ENCODE peak calls at places on chromosomes 12 and 14, in six cellular contexts. T is breast epithelium, N is HCT116, S is GM12891, K is spleen, J is IMR-90. X is an unnamed sample.

GRCh38 chr12:31033681-31034080 is 40.0 kb upstream of the DDX11 start:
- DNase-seq in J (no peak), T (no peak), N (no peak), K (no peak), S (no peak), X (no peak)

GRCh38 chr12:65941388-65941787 is 117.1 kb downstream of the HMGA2 start:
- DNase-seq in J (peak), K (no peak), N (no peak), T (no peak), S (no peak), X (no peak)

GRCh38 chr12:68831751-68832503 is 23.9 kb downstream of the MDM2 start:
- DNase-seq in S (no peak), K (no peak), T (no peak), J (no peak), N (no peak), X (no peak)

GRCh38 chr14:94638330-94638729 is 26.1 kb downstream of the SERPINA3 start:
- DNase-seq in N (no peak), J (peak), T (no peak), K (no peak), S (no peak), X (no peak)

GRCh38 chr14:85313801-85314207 is 216.1 kb upstream of the FLRT2 start:
- DNase-seq in T (no peak), J (peak), N (no peak), K (no peak), S (no peak), X (no peak)

GRCh38 chr12:120439646-120440247 is 1.8 kb downstream of the COX6A1 start:
- DNase-seq in J (peak), S (peak), T (no peak), K (peak), N (peak), X (peak)

GRCh38 chr12:114684098-114684869 is at the start of gene TBX3:
- DNase-seq in N (peak), K (peak), J (peak), S (no peak), T (peak), X (peak)

GRCh38 chr12:60684988-60685655 is 1089.3 kb downstream of the SLC16A7 start:
- DNase-seq in S (no peak), J (no peak), T (no peak), N (no peak), K (no peak), X (no peak)

GRCh38 chr12:19191563-19191962 is 62.0 kb downstream of the PLEKHA5 start:
- DNase-seq in T (no peak), K (no peak), J (no peak), N (no peak), S (no peak), X (no peak)

GRCh38 chr14:92663049-92663448 is 85.4 kb downstream of the LGMN start:
- DNase-seq in N (no peak), T (no peak), J (peak), K (no peak), S (no peak), X (no peak)

GRCh38 chr14:95609398-95609990 is 74.6 kb downstream of the GLRX5 start:
- DNase-seq in N (peak), T (no peak), S (peak), K (no peak), J (peak), X (no peak)

GRCh38 chr14:76089575-76089974 is 62.1 kb upstream of the GPATCH2L start:
- DNase-seq in J (no peak), N (no peak), K (no peak), S (no peak), T (no peak), X (no peak)

GRCh38 chr12:92718483-92718985 is 15.7 kb downstream of the PLEKHG7 start:
- DNase-seq in T (no peak), N (no peak), S (no peak), J (no peak), K (no peak), X (no peak)

GRCh38 chr12:16583991-16584745 is 21.8 kb downstream of the LMO3 start:
- DNase-seq in J (peak), K (no peak), N (no peak), S (no peak), T (no peak), X (no peak)

GRCh38 chr14:79820866-79821535 is 390.3 kb downstream of the DIO2 start:
- DNase-seq in T (no peak), J (no peak), K (no peak), N (no peak), S (no peak), X (no peak)

GRCh38 chr12:1064317-1064716 is 73.3 kb downstream of the ERC1 start:
- DNase-seq in N (no peak), T (no peak), J (no peak), S (no peak), K (no peak), X (no peak)

GRCh38 chr14:61326847-61327246 is 5.5 kb downstream of the PRKCH start:
- DNase-seq in J (no peak), N (no peak), S (no peak), K (peak), T (peak), X (peak)

GRCh38 chr14:101120636-101121398 is 217.3 kb upstream of the RTL1 start:
- DNase-seq in T (no peak), S (no peak), J (no peak), N (no peak), K (peak), X (peak)

GRCh38 chr14:104859900-104860299 is 5.2 kb upstream of the CEP170B start:
- DNase-seq in S (no peak), N (no peak), J (no peak), T (no peak), K (peak), X (no peak)

GRCh38 chr14:81655423-81656314 is 122.0 kb upstream of the SEL1L start:
- DNase-seq in J (no peak), K (no peak), S (no peak), N (no peak), T (no peak), X (no peak)

GRCh38 chr12:119115296-119115905 is 63.3 kb upstream of the HSPB8 start:
- DNase-seq in K (no peak), J (peak), N (peak), T (no peak), S (peak), X (peak)

GRCh38 chr14:92039073-92039719 is 663 bp downstream of the TRIP11 start:
- DNase-seq in K (no peak), T (no peak), S (no peak), J (peak), N (peak), X (no peak)

GRCh38 chr12:46260153-46260912 is 8.5 kb downstream of the SLC38A1 start:
- DNase-seq in J (peak), N (no peak), S (no peak), K (no peak), T (no peak), X (no peak)

GRCh38 chr12:102912258-102912657 is 4.8 kb downstream of the PAH start:
- DNase-seq in T (no peak), K (no peak), J (no peak), S (no peak), N (no peak), X (no peak)

GRCh38 chr12:90342081-90342480 is 612.9 kb downstream of the CCER1 start:
- DNase-seq in J (no peak), K (no peak), T (no peak), N (no peak), S (no peak), X (no peak)
- TF ChIP-seq POLR2A in J (no peak), K (no peak), T (no peak), N (no peak), S (no peak), X (no peak)

DNA sequence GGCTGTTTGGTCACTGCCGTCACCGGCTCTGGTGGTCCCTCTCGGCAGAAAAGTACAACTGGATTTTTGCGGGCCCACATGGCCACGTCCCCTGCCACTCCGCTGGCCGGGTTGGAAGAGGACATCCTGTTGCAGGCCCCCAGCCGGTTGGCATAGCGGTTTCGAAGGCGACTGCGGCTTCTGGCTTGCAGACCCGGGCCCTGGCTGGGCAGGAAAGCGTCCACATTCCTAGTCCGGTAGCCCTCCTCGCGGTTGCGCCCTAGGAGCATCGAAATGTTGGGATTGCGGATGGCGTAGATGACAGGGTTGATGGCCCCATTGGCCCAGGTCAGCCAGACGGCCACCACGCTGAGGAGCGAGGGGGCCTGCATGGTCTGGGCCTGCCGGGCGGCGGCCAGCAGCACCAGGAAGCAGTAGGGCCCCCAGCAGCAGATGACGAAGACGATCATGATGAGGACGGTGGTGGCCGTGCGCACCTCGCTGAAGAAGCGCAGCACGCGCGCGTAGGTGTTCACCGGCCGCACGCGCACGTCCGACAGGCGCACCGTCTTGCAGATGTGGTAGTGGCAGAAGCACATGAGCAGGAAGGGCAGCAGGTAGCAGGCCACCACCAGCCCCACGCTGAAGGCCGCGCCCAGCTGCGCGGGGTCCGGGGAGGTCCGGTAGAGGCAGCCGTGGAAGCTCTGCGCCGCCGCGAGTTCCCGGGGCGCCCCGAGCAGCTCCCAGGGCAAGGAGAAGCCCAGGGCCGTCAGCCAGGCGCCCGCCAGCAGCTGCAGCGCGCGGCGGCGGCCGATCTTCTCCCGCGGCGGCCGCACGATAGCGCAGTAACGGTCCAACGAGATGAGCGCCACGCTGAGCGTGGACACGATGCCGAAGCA is 1.2 kb downstream of the GPR135 start:
- DNase-seq in S (peak), J (no peak), N (no peak), K (peak), T (no peak), X (no peak)
- TF ChIP-seq POLR2A in S (no peak), J (no peak), N (no peak), K (no peak), T (no peak), X (no peak)

GRCh38 chr14:55129086-55129427 is at the start of gene LGALS3:
- DNase-seq in J (peak), T (peak), S (peak), K (peak), N (no peak), X (peak)

GRCh38 chr14:55129428-55130193 is 559 bp downstream of the LGALS3 start:
- DNase-seq in J (peak), S (peak), K (peak), T (peak), N (no peak), X (peak)

GRCh38 chr14:55126932-55127490 is 2.0 kb upstream of the LGALS3 start:
- DNase-seq in J (no peak), S (no peak), T (no peak), K (no peak), N (no peak), X (no peak)

GRCh38 chr14:55127491-55127951 is 1.5 kb upstream of the LGALS3 start:
- DNase-seq in T (no peak), S (no peak), K (no peak), N (no peak), J (peak), X (no peak)

DNA sequence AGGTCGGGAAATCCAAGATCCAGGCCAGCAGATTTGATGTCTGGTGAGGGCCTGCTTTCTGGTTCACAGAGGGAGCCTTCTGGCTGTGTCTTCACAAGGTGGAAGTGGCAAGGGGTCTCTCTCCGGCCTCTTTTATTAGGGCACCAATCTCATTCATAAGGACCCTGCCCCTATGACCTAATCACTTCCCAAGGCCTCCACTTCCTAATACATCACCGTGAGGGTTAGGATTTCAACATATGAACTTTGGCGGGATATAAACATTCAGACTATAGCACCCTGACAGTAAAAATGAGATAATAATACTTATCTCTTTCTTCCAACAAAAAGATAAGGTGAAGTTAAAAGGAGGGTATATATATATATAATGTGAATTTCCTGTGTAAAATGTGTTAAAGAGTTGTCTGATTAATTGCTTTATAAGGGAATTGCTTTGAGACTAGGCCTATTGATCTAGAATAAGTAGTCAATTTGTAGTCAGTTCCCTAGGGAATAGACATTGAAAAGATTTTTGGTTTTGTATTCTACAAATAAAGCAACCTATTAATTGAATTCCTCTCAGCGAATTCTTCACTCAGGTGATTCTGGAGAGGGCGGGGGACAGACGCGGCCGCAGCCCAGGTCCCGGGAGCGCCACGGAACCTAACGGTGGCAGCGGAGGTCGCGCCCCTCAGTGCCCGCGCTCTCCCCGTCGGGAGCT is 516 bp upstream of the LGALS3 start:
- DNase-seq in J (no peak), T (no peak), N (no peak), K (no peak), S (no peak), X (no peak)
- TF ChIP-seq POLR2A in J (no peak), T (peak), N (no peak), K (no peak), S (no peak), X (no peak)

GRCh38 chr14:77470192-77470870 is 12.4 kb downstream of the AHSA1 start:
- DNase-seq in K (no peak), J (no peak), S (no peak), T (no peak), N (no peak), X (no peak)
- TF ChIP-seq POLR2A in K (no peak), J (no peak), S (no peak), T (no peak), N (no peak), X (no peak)

DNA sequence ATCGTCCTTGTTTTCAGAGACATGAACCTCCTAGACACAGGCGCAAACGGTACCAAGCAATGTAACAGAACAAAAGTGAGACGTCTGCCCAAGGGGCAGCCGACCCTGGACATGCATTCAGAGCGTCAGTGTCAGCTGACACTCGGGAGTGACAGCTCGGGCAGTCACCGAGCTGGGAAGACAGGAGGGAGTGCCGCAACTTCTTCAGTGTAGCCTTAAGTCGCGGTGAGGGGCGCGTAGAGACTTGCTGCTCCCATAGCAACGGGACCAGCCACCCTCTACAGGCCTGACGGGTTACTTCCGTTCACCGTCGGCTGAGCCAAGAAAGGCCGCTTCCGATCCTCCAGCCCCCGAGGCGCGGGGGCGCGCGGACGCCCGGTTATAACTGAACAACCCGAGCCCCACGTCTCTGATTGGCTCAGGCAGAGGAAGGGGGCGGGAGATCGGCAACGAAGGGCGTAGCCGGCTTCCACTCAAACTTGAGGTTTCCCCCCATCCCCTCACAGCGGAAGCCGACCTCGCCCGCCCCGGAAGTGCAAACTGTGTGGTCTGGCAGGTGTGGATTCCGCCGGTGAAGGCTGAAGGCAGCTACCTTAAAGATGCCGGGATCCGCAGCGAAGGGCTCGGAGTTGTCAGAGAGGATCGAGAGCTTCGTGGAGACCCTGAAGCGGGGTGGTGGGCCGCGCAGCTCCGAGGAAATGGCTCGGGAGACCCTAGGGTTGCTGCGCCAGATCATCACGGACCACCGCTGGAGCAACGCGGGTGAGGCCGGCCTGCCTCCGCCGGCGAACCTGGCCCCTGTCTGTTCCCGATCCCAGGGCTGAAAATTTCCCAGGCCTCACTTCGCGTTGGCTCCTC is at the start of gene EIF2B2:
- DNase-seq in N (peak), J (peak), S (peak), K (peak), T (peak), X (peak)
- TF ChIP-seq POLR2A in N (peak), J (peak), S (peak), K (no peak), T (no peak), X (no peak)

GRCh38 chr14:31457665-31458659 is 656 bp upstream of the DTD2 start:
- DNase-seq in J (no peak), K (no peak), S (no peak), T (no peak), N (no peak), X (no peak)

GRCh38 chr14:31461545-31461944 is 4.2 kb upstream of the DTD2 start:
- DNase-seq in S (no peak), T (no peak), N (no peak), J (no peak), K (no peak), X (no peak)

DNA sequence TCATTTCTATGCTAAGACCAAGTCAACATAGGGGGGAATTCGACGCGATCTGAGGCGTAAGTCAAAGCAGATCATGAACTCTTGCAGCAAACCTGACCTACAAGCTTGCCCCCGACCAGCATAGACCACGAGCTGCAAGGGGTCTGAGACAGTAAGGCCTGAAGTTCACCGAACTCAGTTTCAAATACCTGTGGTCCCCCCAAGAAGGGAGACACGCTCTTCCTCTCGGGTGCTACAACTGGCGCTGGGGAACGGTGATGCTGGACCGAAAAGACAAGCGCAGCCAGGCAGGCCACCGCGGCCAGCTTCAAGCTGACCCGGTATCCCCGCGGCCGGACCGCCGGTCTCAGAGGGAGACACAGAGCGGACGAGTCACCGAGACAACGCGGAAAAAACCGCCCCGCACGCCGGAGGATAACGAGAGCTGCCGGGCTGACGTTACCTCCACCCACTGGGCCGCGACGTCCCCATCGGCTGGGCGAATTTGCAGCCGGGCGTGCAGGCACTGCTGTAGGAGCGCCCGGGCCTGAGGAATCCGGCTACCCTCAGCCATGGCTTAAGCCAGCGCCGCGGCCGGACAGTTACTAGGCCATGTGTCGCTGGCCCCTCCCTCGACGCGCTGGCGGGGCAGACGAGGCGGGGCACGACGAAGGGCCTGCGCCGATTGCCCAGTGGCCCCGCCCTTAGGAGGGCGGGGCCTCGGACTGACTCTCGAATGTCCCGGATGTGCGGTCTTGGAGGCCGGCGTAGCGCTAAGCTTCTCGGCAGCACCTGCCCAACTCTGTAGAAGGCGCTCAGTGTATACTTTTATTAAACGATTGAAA is at the start of gene DTD2:
- DNase-seq in N (peak), J (peak), K (peak), S (peak), T (peak), X (peak)
- TF ChIP-seq POLR2A in N (peak), J (peak), K (no peak), S (peak), T (peak), X (peak)

DNA sequence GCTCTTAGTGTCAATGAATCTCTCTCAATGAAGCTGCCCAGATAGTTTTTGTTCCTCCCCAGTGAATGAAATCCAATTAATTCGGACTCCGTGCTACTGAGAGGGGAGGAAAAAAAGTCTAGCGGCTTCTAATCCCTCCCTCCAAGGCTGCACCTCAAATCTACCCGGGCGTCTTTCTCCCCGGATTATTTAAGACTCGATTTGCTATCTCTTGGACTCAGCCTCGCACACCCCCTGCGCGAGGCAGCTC is 134 bp downstream of the DUSP6 start:
- DNase-seq in T (no peak), N (no peak), S (no peak), K (no peak), J (no peak), X (no peak)
- TF ChIP-seq POLR2A in T (no peak), N (peak), S (no peak), K (peak), J (peak), X (no peak)

X was measured in tibial nerve.